ENCODE peak calls at places on chromosomes 2 and 18, in ten cellular contexts. One of them, this sample, is unnamed.

GRCh38 chr18:23719634-23720201 is 30.5 kb downstream of the LAMA3 start:
- DNase-seq in caudate nucleus: no peak
- DNase-seq in astrocyte: peak
- DNase-seq in stimulated activated CD8-positive, alpha-beta memory T cell treated with anti-CD3 and anti-CD28 coated beads, Interleukin-12 subunit alpha, Interleukin-12 subunit beta, amount 100 ng/mL, for 4 hours: no peak
- DNase-seq in HFFc6: peak
- DNase-seq in retina: no peak
- DNase-seq in HuH-7: no peak
- DNase-seq in DMS153: no peak
- DNase-seq in CD8-positive, alpha-beta T cell: no peak
- DNase-seq in activated naive CD4-positive, alpha-beta T cell treated with anti-CD3 and anti-CD28 coated beads for 36 hours: no peak
- DNase-seq in this sample: no peak

GRCh38 chr2:233288663-233289062 is 19.0 kb upstream of the SAG start:
- DNase-seq in caudate nucleus: peak
- DNase-seq in astrocyte: no peak
- DNase-seq in stimulated activated CD8-positive, alpha-beta memory T cell treated with anti-CD3 and anti-CD28 coated beads, Interleukin-12 subunit alpha, Interleukin-12 subunit beta, amount 100 ng/mL, for 4 hours: no peak
- DNase-seq in HFFc6: no peak
- DNase-seq in retina: no peak
- DNase-seq in HuH-7: no peak
- DNase-seq in DMS153: peak
- DNase-seq in CD8-positive, alpha-beta T cell: no peak
- DNase-seq in activated naive CD4-positive, alpha-beta T cell treated with anti-CD3 and anti-CD28 coated beads for 36 hours: no peak
- DNase-seq in this sample: no peak

GRCh38 chr18:70158992-70159717 is 46.3 kb downstream of the RTTN start:
- DNase-seq in caudate nucleus: no peak
- DNase-seq in astrocyte: no peak
- DNase-seq in stimulated activated CD8-positive, alpha-beta memory T cell treated with anti-CD3 and anti-CD28 coated beads, Interleukin-12 subunit alpha, Interleukin-12 subunit beta, amount 100 ng/mL, for 4 hours: no peak
- DNase-seq in HFFc6: no peak
- DNase-seq in retina: no peak
- DNase-seq in HuH-7: no peak
- DNase-seq in DMS153: no peak
- DNase-seq in CD8-positive, alpha-beta T cell: no peak
- DNase-seq in activated naive CD4-positive, alpha-beta T cell treated with anti-CD3 and anti-CD28 coated beads for 36 hours: no peak
- DNase-seq in this sample: no peak

GRCh38 chr2:164589522-164589921 is 31.8 kb downstream of the GRB14 start:
- DNase-seq in caudate nucleus: no peak
- DNase-seq in astrocyte: peak
- DNase-seq in stimulated activated CD8-positive, alpha-beta memory T cell treated with anti-CD3 and anti-CD28 coated beads, Interleukin-12 subunit alpha, Interleukin-12 subunit beta, amount 100 ng/mL, for 4 hours: no peak
- DNase-seq in HFFc6: no peak
- DNase-seq in retina: no peak
- DNase-seq in HuH-7: no peak
- DNase-seq in DMS153: no peak
- DNase-seq in CD8-positive, alpha-beta T cell: no peak
- DNase-seq in activated naive CD4-positive, alpha-beta T cell treated with anti-CD3 and anti-CD28 coated beads for 36 hours: no peak
- DNase-seq in this sample: no peak

GRCh38 chr2:16615687-16616615 is 49.7 kb downstream of the CYRIA start:
- DNase-seq in caudate nucleus: peak
- DNase-seq in astrocyte: no peak
- DNase-seq in stimulated activated CD8-positive, alpha-beta memory T cell treated with anti-CD3 and anti-CD28 coated beads, Interleukin-12 subunit alpha, Interleukin-12 subunit beta, amount 100 ng/mL, for 4 hours: no peak
- DNase-seq in HFFc6: no peak
- DNase-seq in retina: no peak
- DNase-seq in HuH-7: no peak
- DNase-seq in DMS153: no peak
- DNase-seq in CD8-positive, alpha-beta T cell: no peak
- DNase-seq in activated naive CD4-positive, alpha-beta T cell treated with anti-CD3 and anti-CD28 coated beads for 36 hours: no peak
- DNase-seq in this sample: no peak

GRCh38 chr2:223051580-223052375 is at the start of gene KCNE4:
- DNase-seq in caudate nucleus: no peak
- DNase-seq in astrocyte: peak
- DNase-seq in stimulated activated CD8-positive, alpha-beta memory T cell treated with anti-CD3 and anti-CD28 coated beads, Interleukin-12 subunit alpha, Interleukin-12 subunit beta, amount 100 ng/mL, for 4 hours: no peak
- DNase-seq in HFFc6: peak
- DNase-seq in retina: peak
- DNase-seq in HuH-7: no peak
- DNase-seq in DMS153: no peak
- DNase-seq in CD8-positive, alpha-beta T cell: no peak
- DNase-seq in activated naive CD4-positive, alpha-beta T cell treated with anti-CD3 and anti-CD28 coated beads for 36 hours: no peak
- DNase-seq in this sample: no peak

GRCh38 chr18:9565407-9565806 is 49.0 kb downstream of the PPP4R1 start:
- DNase-seq in caudate nucleus: no peak
- DNase-seq in astrocyte: no peak
- DNase-seq in stimulated activated CD8-positive, alpha-beta memory T cell treated with anti-CD3 and anti-CD28 coated beads, Interleukin-12 subunit alpha, Interleukin-12 subunit beta, amount 100 ng/mL, for 4 hours: no peak
- DNase-seq in HFFc6: no peak
- DNase-seq in retina: no peak
- DNase-seq in HuH-7: no peak
- DNase-seq in DMS153: no peak
- DNase-seq in CD8-positive, alpha-beta T cell: no peak
- DNase-seq in activated naive CD4-positive, alpha-beta T cell treated with anti-CD3 and anti-CD28 coated beads for 36 hours: no peak
- DNase-seq in this sample: no peak

GRCh38 chr18:23580677-23581367 is 5.5 kb downstream of the NPC1 start:
- DNase-seq in caudate nucleus: no peak
- DNase-seq in astrocyte: peak
- DNase-seq in stimulated activated CD8-positive, alpha-beta memory T cell treated with anti-CD3 and anti-CD28 coated beads, Interleukin-12 subunit alpha, Interleukin-12 subunit beta, amount 100 ng/mL, for 4 hours: no peak
- DNase-seq in HFFc6: peak
- DNase-seq in retina: no peak
- DNase-seq in HuH-7: no peak
- DNase-seq in DMS153: no peak
- DNase-seq in CD8-positive, alpha-beta T cell: no peak
- DNase-seq in activated naive CD4-positive, alpha-beta T cell treated with anti-CD3 and anti-CD28 coated beads for 36 hours: no peak
- DNase-seq in this sample: no peak

GRCh38 chr18:25262920-25263319 is 89.0 kb downstream of the ZNF521 start:
- DNase-seq in caudate nucleus: no peak
- DNase-seq in astrocyte: peak
- DNase-seq in stimulated activated CD8-positive, alpha-beta memory T cell treated with anti-CD3 and anti-CD28 coated beads, Interleukin-12 subunit alpha, Interleukin-12 subunit beta, amount 100 ng/mL, for 4 hours: no peak
- DNase-seq in HFFc6: peak
- DNase-seq in retina: no peak
- DNase-seq in HuH-7: no peak
- DNase-seq in DMS153: no peak
- DNase-seq in CD8-positive, alpha-beta T cell: no peak
- DNase-seq in activated naive CD4-positive, alpha-beta T cell treated with anti-CD3 and anti-CD28 coated beads for 36 hours: no peak
- DNase-seq in this sample: no peak

GRCh38 chr18:67509711-67510110 is 6.8 kb downstream of the DSEL start:
- DNase-seq in caudate nucleus: no peak
- DNase-seq in astrocyte: peak
- DNase-seq in stimulated activated CD8-positive, alpha-beta memory T cell treated with anti-CD3 and anti-CD28 coated beads, Interleukin-12 subunit alpha, Interleukin-12 subunit beta, amount 100 ng/mL, for 4 hours: no peak
- DNase-seq in HFFc6: no peak
- DNase-seq in retina: no peak
- DNase-seq in HuH-7: no peak
- DNase-seq in DMS153: no peak
- DNase-seq in CD8-positive, alpha-beta T cell: no peak
- DNase-seq in activated naive CD4-positive, alpha-beta T cell treated with anti-CD3 and anti-CD28 coated beads for 36 hours: no peak
- DNase-seq in this sample: no peak

GRCh38 chr2:96843538-96844268 is at the start of gene ANKRD23:
- DNase-seq in caudate nucleus: no peak
- DNase-seq in astrocyte: no peak
- DNase-seq in stimulated activated CD8-positive, alpha-beta memory T cell treated with anti-CD3 and anti-CD28 coated beads, Interleukin-12 subunit alpha, Interleukin-12 subunit beta, amount 100 ng/mL, for 4 hours: no peak
- DNase-seq in HFFc6: no peak
- DNase-seq in retina: no peak
- DNase-seq in HuH-7: no peak
- DNase-seq in DMS153: no peak
- DNase-seq in CD8-positive, alpha-beta T cell: no peak
- DNase-seq in activated naive CD4-positive, alpha-beta T cell treated with anti-CD3 and anti-CD28 coated beads for 36 hours: no peak
- DNase-seq in this sample: no peak

GRCh38 chr2:134144651-134145050 is 109.2 kb upstream of the MGAT5 start:
- DNase-seq in caudate nucleus: no peak
- DNase-seq in astrocyte: peak
- DNase-seq in stimulated activated CD8-positive, alpha-beta memory T cell treated with anti-CD3 and anti-CD28 coated beads, Interleukin-12 subunit alpha, Interleukin-12 subunit beta, amount 100 ng/mL, for 4 hours: no peak
- DNase-seq in HFFc6: no peak
- DNase-seq in retina: no peak
- DNase-seq in HuH-7: no peak
- DNase-seq in DMS153: no peak
- DNase-seq in CD8-positive, alpha-beta T cell: no peak
- DNase-seq in activated naive CD4-positive, alpha-beta T cell treated with anti-CD3 and anti-CD28 coated beads for 36 hours: no peak
- DNase-seq in this sample: no peak

GRCh38 chr2:1638281-1638860 is 105.9 kb downstream of the PXDN start:
- DNase-seq in caudate nucleus: no peak
- DNase-seq in astrocyte: peak
- DNase-seq in stimulated activated CD8-positive, alpha-beta memory T cell treated with anti-CD3 and anti-CD28 coated beads, Interleukin-12 subunit alpha, Interleukin-12 subunit beta, amount 100 ng/mL, for 4 hours: no peak
- DNase-seq in HFFc6: no peak
- DNase-seq in retina: no peak
- DNase-seq in HuH-7: no peak
- DNase-seq in DMS153: no peak
- DNase-seq in CD8-positive, alpha-beta T cell: no peak
- DNase-seq in activated naive CD4-positive, alpha-beta T cell treated with anti-CD3 and anti-CD28 coated beads for 36 hours: no peak
- DNase-seq in this sample: no peak

GRCh38 chr2:143551946-143552655 is 422.9 kb downstream of the ARHGAP15 start:
- DNase-seq in caudate nucleus: no peak
- DNase-seq in astrocyte: peak
- DNase-seq in stimulated activated CD8-positive, alpha-beta memory T cell treated with anti-CD3 and anti-CD28 coated beads, Interleukin-12 subunit alpha, Interleukin-12 subunit beta, amount 100 ng/mL, for 4 hours: no peak
- DNase-seq in HFFc6: no peak
- DNase-seq in retina: no peak
- DNase-seq in HuH-7: no peak
- DNase-seq in DMS153: no peak
- DNase-seq in CD8-positive, alpha-beta T cell: no peak
- DNase-seq in activated naive CD4-positive, alpha-beta T cell treated with anti-CD3 and anti-CD28 coated beads for 36 hours: no peak
- DNase-seq in this sample: no peak

GRCh38 chr2:95328386-95329125 is 31.4 kb downstream of the KCNIP3 start:
- DNase-seq in caudate nucleus: no peak
- DNase-seq in astrocyte: peak
- DNase-seq in stimulated activated CD8-positive, alpha-beta memory T cell treated with anti-CD3 and anti-CD28 coated beads, Interleukin-12 subunit alpha, Interleukin-12 subunit beta, amount 100 ng/mL, for 4 hours: no peak
- DNase-seq in HFFc6: no peak
- DNase-seq in retina: no peak
- DNase-seq in HuH-7: no peak
- DNase-seq in DMS153: no peak
- DNase-seq in CD8-positive, alpha-beta T cell: no peak
- DNase-seq in activated naive CD4-positive, alpha-beta T cell treated with anti-CD3 and anti-CD28 coated beads for 36 hours: no peak
- DNase-seq in this sample: no peak

GRCh38 chr2:112866128-112866835 is 29.7 kb upstream of the IL1B start:
- DNase-seq in caudate nucleus: no peak
- DNase-seq in astrocyte: no peak
- DNase-seq in stimulated activated CD8-positive, alpha-beta memory T cell treated with anti-CD3 and anti-CD28 coated beads, Interleukin-12 subunit alpha, Interleukin-12 subunit beta, amount 100 ng/mL, for 4 hours: no peak
- DNase-seq in HFFc6: no peak
- DNase-seq in retina: no peak
- DNase-seq in HuH-7: no peak
- DNase-seq in DMS153: no peak
- DNase-seq in CD8-positive, alpha-beta T cell: no peak
- DNase-seq in activated naive CD4-positive, alpha-beta T cell treated with anti-CD3 and anti-CD28 coated beads for 36 hours: no peak
- DNase-seq in this sample: no peak

GRCh38 chr2:200308421-200309295 is 2.2 kb downstream of the SPATS2L start:
- DNase-seq in caudate nucleus: no peak
- DNase-seq in astrocyte: peak
- DNase-seq in stimulated activated CD8-positive, alpha-beta memory T cell treated with anti-CD3 and anti-CD28 coated beads, Interleukin-12 subunit alpha, Interleukin-12 subunit beta, amount 100 ng/mL, for 4 hours: no peak
- DNase-seq in HFFc6: peak
- DNase-seq in retina: no peak
- DNase-seq in HuH-7: no peak
- DNase-seq in DMS153: no peak
- DNase-seq in CD8-positive, alpha-beta T cell: no peak
- DNase-seq in activated naive CD4-positive, alpha-beta T cell treated with anti-CD3 and anti-CD28 coated beads for 36 hours: no peak
- DNase-seq in this sample: peak

GRCh38 chr2:32865399-32866068 is 81.2 kb upstream of the LTBP1 start:
- DNase-seq in caudate nucleus: no peak
- DNase-seq in astrocyte: peak
- DNase-seq in stimulated activated CD8-positive, alpha-beta memory T cell treated with anti-CD3 and anti-CD28 coated beads, Interleukin-12 subunit alpha, Interleukin-12 subunit beta, amount 100 ng/mL, for 4 hours: no peak
- DNase-seq in HFFc6: peak
- DNase-seq in retina: no peak
- DNase-seq in HuH-7: no peak
- DNase-seq in DMS153: no peak
- DNase-seq in CD8-positive, alpha-beta T cell: no peak
- DNase-seq in activated naive CD4-positive, alpha-beta T cell treated with anti-CD3 and anti-CD28 coated beads for 36 hours: no peak
- DNase-seq in this sample: no peak